ENCODE peak calls at places on chromosomes 7 and 10, in four cellular contexts. F is OCI-LY7, G is fibroblast of lung, S is endothelial cell. W is an unnamed sample.

GRCh38 chr7:133484135-133484534 is 231.3 kb downstream of the EXOC4 start:
- DNase-seq in F (peak; percentile 4), G (peak; percentile 77), S (no peak), W (no peak)

GRCh38 chr10:103812004-103812403 is 43.4 kb downstream of the SH3PXD2A start:
- DNase-seq in F (no peak), G (no peak), S (no peak), W (no peak)

GRCh38 chr7:155339474-155339873 is 41.8 kb downstream of the INSIG1 start:
- DNase-seq in F (no peak), G (no peak), S (no peak), W (no peak)

GRCh38 chr7:158245724-158246041 is 341.9 kb downstream of the PTPRN2 start:
- DNase-seq in F (no peak), G (no peak), S (no peak), W (no peak)

GRCh38 chr10:28991738-28992270 is 297.1 kb upstream of the LYZL1 start:
- DNase-seq in F (peak; percentile 41), G (peak; percentile 83), S (peak; percentile 68), W (no peak)

GRCh38 chr7:159098424-159098786 is 46.3 kb downstream of the VIPR2 start:
- DNase-seq in F (no peak), G (no peak), S (no peak), W (no peak)

GRCh38 chr7:22356855-22357310 is at the start of gene RAPGEF5:
- DNase-seq in F (peak; percentile 83), G (peak; percentile 22), S (peak; percentile 40), W (peak; percentile 75)

GRCh38 chr7:129014501-129015101 is 40.3 kb downstream of the TNPO3 start:
- DNase-seq in F (no peak), G (no peak), S (no peak), W (no peak)

GRCh38 chr7:137981668-137982067 is 20.2 kb downstream of the CREB3L2 start:
- DNase-seq in F (peak; percentile 60), G (no peak), S (no peak), W (peak; percentile 81)

GRCh38 chr10:26840938-26841732 is 19.6 kb downstream of the ABI1 start:
- DNase-seq in F (no peak), G (peak; percentile 16), S (no peak), W (no peak)

GRCh38 chr7:17195576-17195975 is 102.9 kb upstream of the AHR start:
- DNase-seq in F (no peak), G (no peak), S (no peak), W (no peak)

GRCh38 chr10:18607503-18607902 is 43.9 kb downstream of the NSUN6 start:
- DNase-seq in F (peak; percentile 4), G (peak; percentile 89), S (no peak), W (no peak)

GRCh38 chr10:18738835-18739234 is 79.6 kb downstream of the ARL5B start:
- DNase-seq in F (no peak), G (peak; percentile 80), S (no peak), W (no peak)

GRCh38 chr7:59986-60675 is 132.2 kb upstream of the FAM20C start:
- DNase-seq in F (no peak), G (no peak), S (no peak), W (no peak)

GRCh38 chr7:76267107-76267834 is 35.2 kb upstream of the HSPB1 start:
- DNase-seq in F (no peak), G (no peak), S (no peak), W (no peak)

DNA sequence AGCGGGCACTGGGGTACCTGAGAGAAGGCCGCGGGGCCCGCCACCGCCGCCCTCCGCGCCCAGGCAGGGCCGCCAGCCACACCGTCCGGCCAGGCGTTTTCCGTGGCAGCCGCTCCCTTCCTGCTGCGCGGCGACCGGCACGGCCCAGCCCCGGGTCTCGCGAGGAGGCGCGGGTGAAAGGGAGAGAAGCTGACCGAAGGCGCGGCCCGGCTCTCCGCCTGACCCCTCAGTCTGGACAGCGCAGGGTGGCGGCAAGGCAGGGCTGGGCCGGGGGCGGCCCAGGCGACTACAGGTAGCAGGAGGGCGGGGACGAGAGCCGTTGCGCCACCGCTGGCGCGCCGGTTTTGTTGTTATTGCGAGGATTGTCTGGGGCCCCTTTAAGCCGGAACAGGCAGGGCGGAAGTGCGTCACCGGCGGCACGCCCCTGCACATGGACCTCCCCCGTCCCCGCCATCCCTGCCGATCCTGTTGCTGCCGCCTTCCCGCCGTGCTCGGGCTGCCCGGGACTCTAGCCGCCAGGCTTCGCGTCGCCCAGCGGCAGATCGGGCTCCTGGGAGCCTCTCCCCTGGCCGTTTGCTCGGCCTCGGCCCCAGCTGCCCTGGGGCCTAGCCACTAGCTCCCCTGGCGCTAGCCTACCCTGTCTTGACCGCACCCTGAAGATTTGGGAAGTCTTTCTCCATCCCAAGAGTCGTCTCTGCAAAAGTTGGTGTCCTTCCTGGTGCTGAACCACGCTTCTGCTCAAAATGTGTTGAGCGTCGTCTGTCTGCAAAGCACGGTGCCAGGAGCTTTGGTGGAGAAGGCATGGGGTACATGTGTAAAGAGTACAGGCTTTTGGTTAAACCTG is at the start of gene HERPUD2:
- DNase-seq in F (peak; percentile 92), G (peak; percentile 89), S (peak; percentile 85), W (peak; percentile 93)
- TF ChIP-seq CTCF in F (no peak), G (no peak), S (no peak), W (no peak)

GRCh38 chr7:91424372-91424771 is 160.1 kb downstream of the FZD1 start:
- DNase-seq in F (no peak), G (no peak), S (no peak), W (no peak)
- TF ChIP-seq CTCF in F (peak; percentile 25), G (no peak), S (no peak), W (no peak)

GRCh38 chr10:77264107-77264506 is 373.5 kb downstream of the KCNMA1 start:
- DNase-seq in F (no peak), G (no peak), S (no peak), W (peak; percentile 15)
- TF ChIP-seq CTCF in F (no peak), G (no peak), S (no peak), W (no peak)

DNA sequence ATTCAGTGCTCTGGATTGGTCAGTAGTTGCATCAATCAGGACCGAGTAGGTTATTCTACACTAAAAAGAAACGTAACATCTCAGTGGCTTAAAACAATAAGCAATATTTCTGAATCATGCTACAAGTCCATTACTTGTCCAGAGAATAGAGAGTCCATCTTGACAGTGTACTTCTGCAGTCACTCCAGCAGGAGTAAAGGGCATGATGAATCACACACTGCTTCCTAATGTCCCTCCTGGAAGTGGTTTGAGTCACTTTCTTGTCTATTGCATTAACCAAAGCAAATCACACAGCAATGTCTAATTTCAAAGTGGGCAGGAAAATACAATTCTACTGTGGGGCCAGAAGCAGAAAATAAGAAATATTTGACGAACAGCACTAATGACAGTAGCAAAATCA is 124.8 kb downstream of the TSPAN12 start:
- DNase-seq in F (no peak), G (peak; percentile 87), S (no peak), W (no peak)
- TF ChIP-seq CTCF in F (no peak), G (no peak), S (no peak), W (no peak)

DNA sequence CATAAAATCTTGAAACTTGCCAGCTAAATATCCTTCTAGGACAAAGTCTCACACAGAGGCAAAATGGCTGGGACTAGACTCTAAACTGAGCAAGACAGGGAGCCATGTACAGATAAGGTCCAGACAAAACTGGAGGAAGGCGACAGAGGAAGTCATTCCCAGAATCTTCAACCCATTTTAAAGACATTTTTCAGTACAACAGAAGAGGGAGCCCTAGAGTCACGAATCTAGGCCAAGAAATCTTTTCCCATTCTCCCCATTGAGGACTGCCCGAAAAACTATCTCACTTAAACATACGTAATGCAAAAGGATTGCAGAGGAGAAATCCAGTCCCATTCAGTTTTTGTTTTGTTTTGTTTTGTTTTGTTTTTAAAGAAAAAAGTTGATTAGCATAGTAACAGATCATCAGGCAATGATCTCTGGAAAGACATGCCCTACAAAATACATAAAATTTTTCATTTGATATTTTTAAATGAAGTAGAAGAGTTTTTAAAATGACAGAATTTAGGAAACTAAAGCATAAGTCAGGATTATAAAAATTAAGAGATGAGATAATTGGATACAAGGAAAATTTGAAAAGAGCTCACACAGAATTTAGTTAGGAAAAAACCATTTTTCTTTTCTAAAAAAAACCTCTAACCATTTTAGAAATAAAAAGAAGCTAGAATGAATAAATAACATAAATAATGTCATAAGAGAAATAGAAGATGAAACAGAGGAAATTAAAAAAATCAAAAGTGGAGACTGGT is 16.9 kb upstream of the PRF1 start:
- DNase-seq in F (no peak), G (peak; percentile 57), S (no peak), W (no peak)
- TF ChIP-seq CTCF in F (peak; percentile 70), G (peak; percentile 28), S (peak; percentile 20), W (peak; percentile 49)

GRCh38 chr7:149334930-149335329 is 72.9 kb downstream of the ZNF783 start:
- DNase-seq in F (no peak), G (peak; percentile 23), S (no peak), W (no peak)

GRCh38 chr7:149329787-149330334 is 67.9 kb downstream of the ZNF783 start:
- DNase-seq in F (no peak), G (no peak), S (no peak), W (no peak)

GRCh38 chr7:149333321-149333717 is 71.3 kb downstream of the ZNF783 start:
- DNase-seq in F (no peak), G (no peak), S (no peak), W (no peak)

GRCh38 chr7:149330914-149331567 is 69.0 kb downstream of the ZNF783 start:
- DNase-seq in F (no peak), G (no peak), S (no peak), W (no peak)

DNA sequence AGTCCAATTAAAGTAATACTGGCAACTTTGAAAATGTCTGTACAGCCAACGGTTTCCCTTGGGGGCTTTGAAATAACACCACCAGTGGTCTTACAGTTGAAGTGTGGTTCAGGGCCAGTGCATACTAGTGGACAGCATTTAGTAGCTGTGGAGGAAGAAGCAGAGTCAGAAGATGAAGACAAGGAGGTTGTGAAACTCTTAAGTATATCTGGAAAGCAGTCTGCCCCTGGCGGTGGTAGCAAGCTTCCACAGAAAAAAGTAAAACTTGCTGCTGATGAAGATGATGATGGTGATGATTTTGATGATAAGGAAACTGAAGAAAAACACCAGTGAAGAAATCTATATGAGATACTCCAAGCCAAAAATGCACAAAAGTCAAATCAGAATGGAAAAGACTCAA is 72.2 kb downstream of the ZNF783 start:
- DNase-seq in F (no peak), G (no peak), S (no peak), W (no peak)
- TF ChIP-seq CTCF in F (no peak), G (no peak), S (no peak), W (peak; percentile 10)

GRCh38 chr7:32427769-32428291 is 62.4 kb downstream of the LSM5 start:
- DNase-seq in F (peak; percentile 2), G (peak; percentile 79), S (peak; percentile 96), W (peak; percentile 40)
- TF ChIP-seq CTCF in F (no peak), G (peak; percentile 33), S (peak; percentile 41), W (no peak)